ENCODE peak calls at places on chromosomes 13 and 19, in ten cellular contexts. B is epithelial cell of esophagus; E is H9; A is ACHN; C is GM23338; Y is HEK293T; S is AG04450; Q is occipital lobe; L is naive thymus-derived CD8-positive, alpha-beta T cell; X is NCI-H1092. O is an unnamed sample.
A peak's percentile ranks its signal among the peaks of the same experiment; 100 is the strongest.

GRCh38 chr19:2458054-2458453 is 1.3 kb upstream of the LMNB2 start:
- DNase-seq in C (no peak), S (no peak), E (no peak), B (no peak), A (no peak), L (no peak), Y (no peak), X (no peak), Q (no peak), O (no peak)

GRCh38 chr19:3059653-3060052 is 2.6 kb downstream of the TLE5 start:
- DNase-seq in Y (no peak), B (no peak), Q (no peak), C (no peak), L (no peak), X (no peak), E (no peak), A (no peak), S (no peak), O (no peak)

GRCh38 chr19:1757468-1758230 is 4.3 kb downstream of the ONECUT3 start:
- DNase-seq in S (no peak), E (no peak), C (no peak), A (no peak), Q (no peak), L (no peak), X (no peak), Y (no peak), B (no peak), O (no peak)

GRCh38 chr19:4575267-4575793 is 15.8 kb upstream of the SEMA6B start:
- DNase-seq in B (peak; percentile 45), L (no peak), A (peak; percentile 89), E (peak; percentile 92), Y (peak; percentile 44), C (peak; percentile 95), Q (no peak), S (peak; percentile 76), X (no peak), O (no peak)

GRCh38 chr13:85632526-85633215 is 166.5 kb downstream of the SLITRK6 start:
- DNase-seq in Y (no peak), A (no peak), C (no peak), S (no peak), X (no peak), B (no peak), L (no peak), E (no peak), Q (no peak), O (no peak)

GRCh38 chr13:44373601-44374347 is at the start of gene SERP2:
- DNase-seq in Q (peak; percentile 70), X (no peak), Y (peak; percentile 66), B (no peak), A (peak; percentile 8), E (peak; percentile 90), L (peak; percentile 3), S (no peak), C (peak; percentile 84), O (peak; percentile 84)

GRCh38 chr19:13492128-13492527 is 14.2 kb downstream of the CACNA1A start:
- DNase-seq in S (peak; percentile 86), X (no peak), Q (no peak), L (no peak), B (peak; percentile 2), C (peak; percentile 67), A (peak; percentile 53), Y (no peak), E (no peak), O (no peak)

GRCh38 chr19:39951686-39952085 is 17.3 kb upstream of the FCGBP start:
- DNase-seq in C (no peak), L (no peak), X (no peak), S (no peak), E (no peak), Q (no peak), B (peak; percentile 79), A (peak; percentile 2), Y (no peak), O (no peak)

GRCh38 chr19:16452321-16452720 is 19.4 kb downstream of the EPS15L1 start:
- DNase-seq in E (no peak), Y (no peak), A (no peak), X (no peak), Q (no peak), B (no peak), C (peak; percentile 42), S (no peak), L (no peak), O (no peak)

GRCh38 chr13:26183416-26183815 is 38.7 kb downstream of the RNF6 start:
- DNase-seq in S (no peak), Y (no peak), C (no peak), B (no peak), X (no peak), E (no peak), A (no peak), Q (no peak), L (no peak), O (no peak)

GRCh38 chr13:51786425-51787010 is 17.4 kb downstream of the DHRS12 start:
- DNase-seq in C (no peak), X (no peak), Y (no peak), L (no peak), S (no peak), B (no peak), Q (no peak), E (no peak), A (no peak), O (no peak)

GRCh38 chr19:30479231-30479630 is 107.0 kb downstream of the ZNF536 start:
- DNase-seq in L (no peak), E (no peak), C (no peak), Y (no peak), A (no peak), S (no peak), Q (no peak), B (no peak), X (no peak), O (no peak)

GRCh38 chr13:52371736-52372247 is 34.2 kb downstream of the THSD1 start:
- DNase-seq in C (no peak), S (no peak), Q (no peak), E (no peak), L (no peak), B (peak; percentile 33), A (peak; percentile 29), Y (no peak), X (no peak), O (no peak)

GRCh38 chr19:5563941-5564612 is 3.7 kb downstream of the TINCR start:
- DNase-seq in X (no peak), Q (no peak), L (no peak), Y (no peak), B (peak; percentile 87), S (no peak), C (no peak), E (no peak), A (no peak), O (no peak)

GRCh38 chr19:42023121-42023942 is 29.3 kb upstream of the ATP1A3 start:
- DNase-seq in X (no peak), L (no peak), S (no peak), C (peak; percentile 78), E (peak; percentile 76), Q (no peak), Y (peak; percentile 69), B (peak; percentile 26), A (peak; percentile 25), O (peak; percentile 65)

GRCh38 chr13:113938716-113939115 is 35.2 kb downstream of the C13orf46 start:
- DNase-seq in C (no peak), Y (no peak), B (no peak), S (no peak), X (peak; percentile 35), Q (no peak), L (no peak), E (no peak), A (no peak), O (no peak)

GRCh38 chr13:85806553-85807175 is 7.4 kb upstream of the SLITRK6 start:
- DNase-seq in X (peak; percentile 74), B (peak; percentile 72), C (peak; percentile 82), S (peak; percentile 47), E (no peak), Y (peak; percentile 48), Q (no peak), L (no peak), A (peak; percentile 56), O (no peak)

GRCh38 chr19:15101479-15102082 is 5.6 kb upstream of the SYDE1 start:
- DNase-seq in A (peak; percentile 41), B (peak; percentile 66), S (no peak), C (peak; percentile 82), E (peak; percentile 80), X (no peak), Y (peak; percentile 52), L (peak; percentile 47), Q (no peak), O (no peak)

GRCh38 chr19:46022431-46023310 is at the start of gene PGLYRP1:
- DNase-seq in E (peak; percentile 56), X (no peak), L (no peak), C (peak; percentile 79), Y (no peak), B (no peak), Q (no peak), S (no peak), A (no peak), O (no peak)

GRCh38 chr13:77001540-77001939 is 9.7 kb downstream of the CLN5 start:
- DNase-seq in B (no peak), C (no peak), S (no peak), L (no peak), A (no peak), E (no peak), X (no peak), Y (no peak), Q (no peak), O (no peak)

GRCh38 chr13:43230989-43231388 is 207.6 kb downstream of the DNAJC15 start:
- DNase-seq in Y (no peak), L (no peak), Q (no peak), B (no peak), X (no peak), A (no peak), C (no peak), S (no peak), E (no peak), O (no peak)

GRCh38 chr19:14606627-14607026 is 23.7 kb downstream of the CLEC17A start:
- DNase-seq in Y (no peak), Q (no peak), E (no peak), B (no peak), L (no peak), C (no peak), A (no peak), X (no peak), S (no peak), O (no peak)

GRCh38 chr13:32645854-32646253 is 59.6 kb downstream of the PDS5B start:
- DNase-seq in A (no peak), E (no peak), L (no peak), Q (no peak), Y (no peak), X (no peak), C (no peak), S (no peak), B (no peak), O (no peak)

GRCh38 chr19:42248270-42249148 is 6.1 kb upstream of the GSK3A start:
- DNase-seq in X (no peak), A (no peak), L (no peak), B (no peak), E (no peak), Y (no peak), Q (no peak), C (no peak), S (no peak), O (no peak)

GRCh38 chr13:94173312-94173854 is 306.1 kb downstream of the DCT start:
- DNase-seq in B (no peak), A (no peak), E (no peak), Y (no peak), C (no peak), L (no peak), S (peak; percentile 27), X (no peak), Q (no peak), O (no peak)

GRCh38 chr19:30113182-30113581 is 171.1 kb downstream of the URI1 start:
- DNase-seq in E (no peak), Q (no peak), X (no peak), C (no peak), L (no peak), Y (no peak), S (no peak), B (no peak), A (no peak), O (no peak)

GRCh38 chr19:49672131-49672919 is 4.7 kb upstream of the PRMT1 start:
- DNase-seq in Y (peak; percentile 76), X (peak; percentile 61), A (peak; percentile 64), C (peak; percentile 95), S (no peak), L (peak; percentile 73), B (peak; percentile 66), Q (peak; percentile 27), E (peak; percentile 94), O (peak; percentile 91)

GRCh38 chr13:102965802-102966201 is 100.4 kb downstream of the SLC10A2 start:
- DNase-seq in Y (no peak), E (no peak), L (no peak), B (peak; percentile 79), Q (no peak), X (no peak), A (no peak), S (no peak), C (no peak), O (no peak)

O was measured in ecto neural progenitor cell.